ENCODE peak calls at places on chromosomes 11 and 22, in five cellular contexts. D is stimulated activated CD8-positive, alpha-beta memory T cell treated with anti-CD3 and anti-CD28 coated beads, Interleukin-2, amount 100 ng/mL, for 1 hour; R is stimulated activated naive B cell treated with anti-CD40 and anti-IgM and Interleukin-4, amounts not matched to agents 10 μg/mL and 1 μg/mL and 100 μg/mL, for 72 hours; Q is kidney tubule cell; P is GM12891. A is an unnamed sample.
A peak's percentile ranks its signal among the peaks of the same experiment; 100 is the strongest.

GRCh38 chr22:19106886-19107729 is 15.1 kb downstream of the DGCR2 start:
- DNase-seq in D (no peak), R (no peak), Q (no peak), P (no peak), A (no peak)

GRCh38 chr11:115473167-115473566 is 31.0 kb downstream of the CADM1 start:
- DNase-seq in D (no peak), R (no peak), Q (no peak), P (no peak), A (no peak)

GRCh38 chr11:113339909-113340569 is 25.7 kb downstream of the TTC12 start:
- DNase-seq in D (no peak), R (no peak), Q (no peak), P (no peak), A (no peak)

GRCh38 chr11:17121981-17122380 is 44.5 kb upstream of the RPS13 start:
- DNase-seq in D (no peak), R (no peak), Q (no peak), P (no peak), A (no peak)

GRCh38 chr22:48782326-48782725 is 1045.3 kb downstream of the BRD1 start:
- DNase-seq in D (no peak), R (no peak), Q (no peak), P (no peak), A (no peak)

GRCh38 chr11:67278939-67279588 is 10.0 kb upstream of the ANKRD13D start:
- DNase-seq in D (no peak), R (no peak), Q (no peak), P (no peak), A (no peak)

GRCh38 chr11:66632952-66633351 is 5.6 kb upstream of the RBM4 start:
- DNase-seq in D (no peak), R (no peak), Q (no peak), P (no peak), A (no peak)

GRCh38 chr11:5129457-5129877 is 8.7 kb downstream of the OR52A5 start:
- DNase-seq in D (no peak), R (no peak), Q (no peak), P (no peak), A (no peak)

GRCh38 chr22:36253523-36254490 is 874 bp downstream of the APOL1 start:
- DNase-seq in D (no peak), R (no peak), Q (no peak), P (no peak), A (no peak)

GRCh38 chr11:70326365-70326803 is 55.9 kb downstream of the PPFIA1 start:
- DNase-seq in D (no peak), R (no peak), Q (no peak), P (no peak), A (no peak)

GRCh38 chr11:26188559-26188958 is 143.4 kb upstream of the ANO3 start:
- DNase-seq in D (no peak), R (no peak), Q (no peak), P (no peak), A (no peak)

GRCh38 chr11:109547356-109548027 is 125.5 kb downstream of the C11orf87 start:
- DNase-seq in D (no peak), R (no peak), Q (peak; percentile 61), P (no peak), A (no peak)

GRCh38 chr11:62370743-62371440 is 33.6 kb downstream of the ASRGL1 start:
- DNase-seq in D (peak; percentile 15), R (peak; percentile 23), Q (no peak), P (no peak), A (no peak)

GRCh38 chr22:47195156-47195675 is 432.8 kb downstream of the TBC1D22A start:
- DNase-seq in D (no peak), R (no peak), Q (no peak), P (peak; percentile 22), A (no peak)

GRCh38 chr22:50148991-50149721 is 21.4 kb upstream of the PANX2 start:
- DNase-seq in D (peak; percentile 55), R (peak; percentile 75), Q (peak; percentile 91), P (peak; percentile 94), A (peak; percentile 92)

GRCh38 chr11:122695076-122695620 is 39.6 kb downstream of the UBASH3B start:
- DNase-seq in D (no peak), R (no peak), Q (no peak), P (no peak), A (no peak)

GRCh38 chr22:27885977-27886842 is 32.8 kb downstream of the PITPNB start:
- DNase-seq in D (peak; percentile 13), R (no peak), Q (peak; percentile 70), P (no peak), A (peak; percentile 48)

GRCh38 chr22:50733521-50734342 is 4.3 kb upstream of the ACR start:
- DNase-seq in D (no peak), R (no peak), Q (no peak), P (no peak), A (no peak)

GRCh38 chr11:77322506-77322905 is 21.0 kb upstream of the GDPD4 start:
- DNase-seq in D (no peak), R (no peak), Q (peak; percentile 55), P (no peak), A (no peak)

GRCh38 chr11:105935791-105936190 is 86.2 kb downstream of the MSANTD4 start:
- DNase-seq in D (no peak), R (no peak), Q (peak; percentile 90), P (no peak), A (no peak)

GRCh38 chr11:88171982-88172381 is 3.3 kb downstream of the RAB38 start:
- DNase-seq in D (no peak), R (no peak), Q (no peak), P (no peak), A (no peak)

GRCh38 chr11:119111361-119111925 is 4.3 kb downstream of the C2CD2L start:
- DNase-seq in D (no peak), R (no peak), Q (no peak), P (no peak), A (no peak)

GRCh38 chr11:19988598-19988997 is 171.7 kb downstream of the DBX1 start:
- DNase-seq in D (no peak), R (no peak), Q (peak; percentile 81), P (no peak), A (no peak)

GRCh38 chr22:41241133-41241676 is 474 bp upstream of the CHADL start:
- DNase-seq in D (no peak), R (no peak), Q (no peak), P (no peak), A (no peak)

GRCh38 chr22:47192651-47193437 is 430.4 kb downstream of the TBC1D22A start:
- DNase-seq in D (no peak), R (no peak), Q (no peak), P (no peak), A (no peak)

GRCh38 chr11:111330234-111330893 is 32.0 kb downstream of the POU2AF3 start:
- DNase-seq in D (no peak), R (no peak), Q (no peak), P (no peak), A (no peak)

GRCh38 chr11:2462986-2463765 is 18.4 kb downstream of the KCNQ1 start:
- DNase-seq in D (no peak), R (no peak), Q (peak; percentile 65), P (no peak), A (no peak)

GRCh38 chr11:66713746-66714480 is 15.1 kb downstream of the SPTBN2 start:
- DNase-seq in D (no peak), R (no peak), Q (no peak), P (no peak), A (no peak)

GRCh38 chr22:48947636-48948035 is 880.0 kb downstream of the BRD1 start:
- DNase-seq in D (no peak), R (no peak), Q (no peak), P (no peak), A (no peak)

GRCh38 chr11:34647532-34647931 is 26.6 kb downstream of the EHF start:
- DNase-seq in D (no peak), R (no peak), Q (no peak), P (no peak), A (no peak)